ENCODE peak calls at places on chromosomes 2 and 18, in eight cellular contexts. One of them, this sample, is unnamed.

GRCh38 chr2:241272298-241272721 is 43.2 kb downstream of the HDLBP start:
- DNase-seq in stimulated activated CD8-positive, alpha-beta memory T cell treated with anti-CD3 and anti-CD28 coated beads, Interleukin-15, amount 100 ng/mL, for 48 hours: no peak
- DNase-seq in endothelial cell: peak
- DNase-seq in kidney tubule cell: peak
- DNase-seq in progenitor cell of endocrine pancreas: peak
- DNase-seq in head of caudate nucleus: no peak
- DNase-seq in tibial nerve: no peak
- DNase-seq in NCI-H2081: no peak
- DNase-seq in this sample: no peak

GRCh38 chr18:8522756-8523155 is 86.5 kb upstream of the RAB12 start:
- DNase-seq in stimulated activated CD8-positive, alpha-beta memory T cell treated with anti-CD3 and anti-CD28 coated beads, Interleukin-15, amount 100 ng/mL, for 48 hours: no peak
- DNase-seq in endothelial cell: no peak
- DNase-seq in kidney tubule cell: no peak
- DNase-seq in progenitor cell of endocrine pancreas: no peak
- DNase-seq in head of caudate nucleus: no peak
- DNase-seq in tibial nerve: no peak
- DNase-seq in NCI-H2081: no peak
- DNase-seq in this sample: no peak

GRCh38 chr2:106053116-106053515 is 141.0 kb downstream of the UXS1 start:
- DNase-seq in stimulated activated CD8-positive, alpha-beta memory T cell treated with anti-CD3 and anti-CD28 coated beads, Interleukin-15, amount 100 ng/mL, for 48 hours: no peak
- DNase-seq in endothelial cell: no peak
- DNase-seq in kidney tubule cell: peak
- DNase-seq in progenitor cell of endocrine pancreas: no peak
- DNase-seq in head of caudate nucleus: no peak
- DNase-seq in tibial nerve: no peak
- DNase-seq in NCI-H2081: no peak
- DNase-seq in this sample: no peak

GRCh38 chr2:68031546-68032160 is 31.2 kb downstream of the C1D start:
- DNase-seq in stimulated activated CD8-positive, alpha-beta memory T cell treated with anti-CD3 and anti-CD28 coated beads, Interleukin-15, amount 100 ng/mL, for 48 hours: no peak
- DNase-seq in endothelial cell: no peak
- DNase-seq in kidney tubule cell: peak
- DNase-seq in progenitor cell of endocrine pancreas: no peak
- DNase-seq in head of caudate nucleus: no peak
- DNase-seq in tibial nerve: peak
- DNase-seq in NCI-H2081: peak
- DNase-seq in this sample: peak

GRCh38 chr2:134706587-134707329 is 12.0 kb downstream of the TMEM163 start:
- DNase-seq in stimulated activated CD8-positive, alpha-beta memory T cell treated with anti-CD3 and anti-CD28 coated beads, Interleukin-15, amount 100 ng/mL, for 48 hours: no peak
- DNase-seq in endothelial cell: peak
- DNase-seq in kidney tubule cell: peak
- DNase-seq in progenitor cell of endocrine pancreas: no peak
- DNase-seq in head of caudate nucleus: no peak
- DNase-seq in tibial nerve: no peak
- DNase-seq in NCI-H2081: no peak
- DNase-seq in this sample: no peak

GRCh38 chr18:76274470-76275289 is 220.4 kb downstream of the ZNF516 start:
- DNase-seq in stimulated activated CD8-positive, alpha-beta memory T cell treated with anti-CD3 and anti-CD28 coated beads, Interleukin-15, amount 100 ng/mL, for 48 hours: no peak
- DNase-seq in endothelial cell: peak
- DNase-seq in kidney tubule cell: peak
- DNase-seq in progenitor cell of endocrine pancreas: no peak
- DNase-seq in head of caudate nucleus: no peak
- DNase-seq in tibial nerve: no peak
- DNase-seq in NCI-H2081: peak
- DNase-seq in this sample: no peak

GRCh38 chr2:231397011-231397927 is 1.8 kb downstream of the B3GNT7 start:
- DNase-seq in stimulated activated CD8-positive, alpha-beta memory T cell treated with anti-CD3 and anti-CD28 coated beads, Interleukin-15, amount 100 ng/mL, for 48 hours: no peak
- DNase-seq in endothelial cell: no peak
- DNase-seq in kidney tubule cell: no peak
- DNase-seq in progenitor cell of endocrine pancreas: no peak
- DNase-seq in head of caudate nucleus: no peak
- DNase-seq in tibial nerve: no peak
- DNase-seq in NCI-H2081: no peak
- DNase-seq in this sample: no peak

GRCh38 chr2:121828281-121828731 is 72.9 kb downstream of the TSN start:
- DNase-seq in stimulated activated CD8-positive, alpha-beta memory T cell treated with anti-CD3 and anti-CD28 coated beads, Interleukin-15, amount 100 ng/mL, for 48 hours: no peak
- DNase-seq in endothelial cell: no peak
- DNase-seq in kidney tubule cell: peak
- DNase-seq in progenitor cell of endocrine pancreas: no peak
- DNase-seq in head of caudate nucleus: no peak
- DNase-seq in tibial nerve: no peak
- DNase-seq in NCI-H2081: peak
- DNase-seq in this sample: no peak

GRCh38 chr2:130796280-130796679 is 40.4 kb upstream of the ARHGEF4 start:
- DNase-seq in stimulated activated CD8-positive, alpha-beta memory T cell treated with anti-CD3 and anti-CD28 coated beads, Interleukin-15, amount 100 ng/mL, for 48 hours: peak
- DNase-seq in endothelial cell: no peak
- DNase-seq in kidney tubule cell: peak
- DNase-seq in progenitor cell of endocrine pancreas: no peak
- DNase-seq in head of caudate nucleus: no peak
- DNase-seq in tibial nerve: no peak
- DNase-seq in NCI-H2081: no peak
- DNase-seq in this sample: no peak

GRCh38 chr2:200585730-200586643 is at the start of gene AOX1:
- DNase-seq in stimulated activated CD8-positive, alpha-beta memory T cell treated with anti-CD3 and anti-CD28 coated beads, Interleukin-15, amount 100 ng/mL, for 48 hours: no peak
- DNase-seq in endothelial cell: peak
- DNase-seq in kidney tubule cell: peak
- DNase-seq in progenitor cell of endocrine pancreas: peak
- DNase-seq in head of caudate nucleus: no peak
- DNase-seq in tibial nerve: peak
- DNase-seq in NCI-H2081: no peak
- DNase-seq in this sample: no peak

GRCh38 chr2:199977984-199978415 is 22.6 kb downstream of the MAIP1 start:
- DNase-seq in stimulated activated CD8-positive, alpha-beta memory T cell treated with anti-CD3 and anti-CD28 coated beads, Interleukin-15, amount 100 ng/mL, for 48 hours: peak
- DNase-seq in endothelial cell: no peak
- DNase-seq in kidney tubule cell: peak
- DNase-seq in progenitor cell of endocrine pancreas: no peak
- DNase-seq in head of caudate nucleus: no peak
- DNase-seq in tibial nerve: no peak
- DNase-seq in NCI-H2081: no peak
- DNase-seq in this sample: no peak

GRCh38 chr2:185979546-185980071 is 241.0 kb downstream of the FSIP2 start:
- DNase-seq in stimulated activated CD8-positive, alpha-beta memory T cell treated with anti-CD3 and anti-CD28 coated beads, Interleukin-15, amount 100 ng/mL, for 48 hours: no peak
- DNase-seq in endothelial cell: no peak
- DNase-seq in kidney tubule cell: peak
- DNase-seq in progenitor cell of endocrine pancreas: no peak
- DNase-seq in head of caudate nucleus: no peak
- DNase-seq in tibial nerve: no peak
- DNase-seq in NCI-H2081: peak
- DNase-seq in this sample: no peak

GRCh38 chr2:163414121-163414520 is 321.7 kb downstream of the FIGN start:
- DNase-seq in stimulated activated CD8-positive, alpha-beta memory T cell treated with anti-CD3 and anti-CD28 coated beads, Interleukin-15, amount 100 ng/mL, for 48 hours: no peak
- DNase-seq in endothelial cell: no peak
- DNase-seq in kidney tubule cell: no peak
- DNase-seq in progenitor cell of endocrine pancreas: no peak
- DNase-seq in head of caudate nucleus: no peak
- DNase-seq in tibial nerve: no peak
- DNase-seq in NCI-H2081: no peak
- DNase-seq in this sample: no peak